ENCODE peak calls at places on chromosomes 1 and 21, in nine cellular contexts. One of them, this sample, is unnamed.

GRCh38 chr1:200378096-200378495 is 31.7 kb downstream of the ZNF281 start:
- DNase-seq in RWPE1: no peak
- DNase-seq in heart left ventricle: no peak
- DNase-seq in ovary: no peak
- DNase-seq in neural crest cell: no peak
- DNase-seq in mesothelial cell of epicardium: no peak
- DNase-seq in suprapubic skin: no peak
- DNase-seq in endothelial cell: no peak
- DNase-seq in spleen: no peak
- DNase-seq in this sample: no peak

GRCh38 chr1:3453203-3453761 is 1.2 kb upstream of the ARHGEF16 start:
- DNase-seq in mesothelial cell of epicardium: peak
- DNase-seq in RWPE1: peak
- DNase-seq in neural crest cell: peak
- DNase-seq in endothelial cell: peak
- DNase-seq in suprapubic skin: peak
- DNase-seq in ovary: peak
- DNase-seq in spleen: peak
- DNase-seq in heart left ventricle: peak
- DNase-seq in this sample: peak

GRCh38 chr1:70319750-70320149 is 34.8 kb downstream of the ANKRD13C start:
- DNase-seq in spleen: no peak
- DNase-seq in mesothelial cell of epicardium: no peak
- DNase-seq in RWPE1: peak
- DNase-seq in endothelial cell: no peak
- DNase-seq in neural crest cell: no peak
- DNase-seq in heart left ventricle: no peak
- DNase-seq in ovary: no peak
- DNase-seq in suprapubic skin: no peak
- DNase-seq in this sample: no peak

GRCh38 chr1:52360595-52360968 is 5.4 kb downstream of the CC2D1B start:
- DNase-seq in heart left ventricle: no peak
- DNase-seq in suprapubic skin: no peak
- DNase-seq in RWPE1: no peak
- DNase-seq in neural crest cell: peak
- DNase-seq in endothelial cell: no peak
- DNase-seq in ovary: no peak
- DNase-seq in spleen: no peak
- DNase-seq in mesothelial cell of epicardium: no peak
- DNase-seq in this sample: no peak

GRCh38 chr1:47189844-47190562 is at the start of gene PDZK1IP1:
- DNase-seq in suprapubic skin: peak
- DNase-seq in RWPE1: peak
- DNase-seq in ovary: peak
- DNase-seq in endothelial cell: no peak
- DNase-seq in heart left ventricle: peak
- DNase-seq in spleen: peak
- DNase-seq in mesothelial cell of epicardium: no peak
- DNase-seq in neural crest cell: no peak
- DNase-seq in this sample: no peak

GRCh38 chr1:106049595-106049994 is 1006.9 kb upstream of the PRMT6 start:
- DNase-seq in heart left ventricle: no peak
- DNase-seq in RWPE1: no peak
- DNase-seq in ovary: no peak
- DNase-seq in spleen: no peak
- DNase-seq in suprapubic skin: no peak
- DNase-seq in mesothelial cell of epicardium: no peak
- DNase-seq in endothelial cell: no peak
- DNase-seq in neural crest cell: no peak
- DNase-seq in this sample: no peak

GRCh38 chr1:52676249-52676903 is 21.8 kb downstream of the COA7 start:
- DNase-seq in suprapubic skin: no peak
- DNase-seq in RWPE1: no peak
- DNase-seq in ovary: no peak
- DNase-seq in spleen: no peak
- DNase-seq in mesothelial cell of epicardium: no peak
- DNase-seq in endothelial cell: no peak
- DNase-seq in heart left ventricle: peak
- DNase-seq in neural crest cell: no peak
- DNase-seq in this sample: no peak

GRCh38 chr21:33945652-33946270 is 30.2 kb upstream of the ATP5PO start:
- DNase-seq in ovary: no peak
- DNase-seq in endothelial cell: no peak
- DNase-seq in suprapubic skin: no peak
- DNase-seq in heart left ventricle: no peak
- DNase-seq in mesothelial cell of epicardium: no peak
- DNase-seq in RWPE1: no peak
- DNase-seq in spleen: no peak
- DNase-seq in neural crest cell: no peak
- DNase-seq in this sample: no peak

DNA sequence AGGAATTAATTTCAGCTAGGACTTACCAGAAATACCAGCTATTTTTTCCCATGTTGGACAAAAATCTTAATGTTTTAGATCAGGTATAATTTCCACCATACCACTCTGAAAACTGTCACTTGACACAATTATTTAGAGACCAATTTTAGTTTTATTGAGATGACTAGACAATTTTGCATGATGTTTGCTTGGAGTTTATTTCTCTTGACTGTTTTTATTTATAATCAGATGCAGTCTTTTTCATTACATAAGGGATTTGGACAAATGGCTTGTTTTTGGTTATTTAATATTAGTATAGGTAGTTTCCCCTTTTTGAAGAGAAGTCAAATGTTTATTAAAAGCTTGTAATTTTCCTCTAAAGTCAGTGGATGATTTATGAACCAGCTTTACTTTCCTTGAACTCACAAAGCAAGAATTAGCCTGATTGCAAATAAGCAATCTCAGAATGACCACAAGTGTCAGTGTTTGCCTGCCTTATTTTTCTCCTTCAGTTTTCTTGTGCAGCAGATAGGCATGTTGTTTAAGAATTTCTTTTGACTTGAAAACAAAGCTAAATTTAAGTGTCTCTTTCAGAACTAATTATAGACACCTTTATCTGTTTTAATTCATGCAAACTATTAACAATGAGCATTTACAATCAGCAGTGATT is 3.8 kb upstream of the B3GALT2 start:
- DNase-seq in suprapubic skin: no peak
- DNase-seq in endothelial cell: no peak
- DNase-seq in RWPE1: no peak
- DNase-seq in neural crest cell: no peak
- DNase-seq in spleen: no peak
- DNase-seq in heart left ventricle: no peak
- DNase-seq in mesothelial cell of epicardium: no peak
- DNase-seq in ovary: no peak
- DNase-seq in this sample: no peak
- TF ChIP-seq CTCF in suprapubic skin: no peak
- TF ChIP-seq CTCF in endothelial cell: no peak
- TF ChIP-seq CTCF in RWPE1: peak
- TF ChIP-seq CTCF in neural crest cell: peak
- TF ChIP-seq CTCF in spleen: no peak
- TF ChIP-seq CTCF in heart left ventricle: no peak
- TF ChIP-seq CTCF in mesothelial cell of epicardium: no peak
- TF ChIP-seq CTCF in ovary: no peak
- TF ChIP-seq CTCF in this sample: no peak

DNA sequence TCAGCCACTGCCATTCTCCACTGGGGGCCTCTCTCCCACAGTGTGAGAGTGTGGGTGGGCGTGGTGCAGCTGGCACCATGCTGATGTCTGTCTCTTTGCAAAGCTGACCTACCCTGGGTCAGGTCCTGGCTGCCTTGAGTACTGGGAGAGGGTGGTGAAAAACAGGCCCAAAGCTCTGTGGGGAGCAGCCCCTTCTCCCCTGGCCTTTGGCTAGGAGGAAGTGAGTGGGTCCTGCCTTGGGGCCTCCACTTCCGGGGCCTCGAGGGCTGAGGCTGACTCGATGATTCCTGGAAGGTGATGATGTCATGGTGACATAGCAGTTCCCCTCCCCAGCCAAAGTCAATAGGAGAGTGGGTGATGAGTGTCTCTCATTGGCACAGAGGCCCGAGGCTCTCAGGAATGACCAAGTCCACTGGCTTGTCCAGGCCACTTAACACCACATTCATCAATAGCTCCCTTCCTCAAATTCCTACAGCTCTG is 53.0 kb downstream of the IER5 start:
- DNase-seq in neural crest cell: no peak
- DNase-seq in heart left ventricle: no peak
- DNase-seq in suprapubic skin: peak
- DNase-seq in mesothelial cell of epicardium: no peak
- DNase-seq in RWPE1: peak
- DNase-seq in ovary: no peak
- DNase-seq in endothelial cell: no peak
- DNase-seq in spleen: peak
- DNase-seq in this sample: no peak
- TF ChIP-seq CTCF in neural crest cell: no peak
- TF ChIP-seq CTCF in heart left ventricle: no peak
- TF ChIP-seq CTCF in suprapubic skin: no peak
- TF ChIP-seq CTCF in mesothelial cell of epicardium: no peak
- TF ChIP-seq CTCF in RWPE1: no peak
- TF ChIP-seq CTCF in ovary: no peak
- TF ChIP-seq CTCF in endothelial cell: no peak
- TF ChIP-seq CTCF in spleen: no peak
- TF ChIP-seq CTCF in this sample: no peak

GRCh38 chr1:55338448-55338820 is 123.3 kb upstream of the USP24 start:
- DNase-seq in suprapubic skin: no peak
- DNase-seq in heart left ventricle: no peak
- DNase-seq in endothelial cell: no peak
- DNase-seq in mesothelial cell of epicardium: no peak
- DNase-seq in neural crest cell: no peak
- DNase-seq in spleen: no peak
- DNase-seq in RWPE1: no peak
- DNase-seq in ovary: no peak
- DNase-seq in this sample: no peak

GRCh38 chr1:55339681-55340080 is 124.5 kb upstream of the USP24 start:
- DNase-seq in suprapubic skin: no peak
- DNase-seq in ovary: no peak
- DNase-seq in mesothelial cell of epicardium: no peak
- DNase-seq in neural crest cell: no peak
- DNase-seq in RWPE1: no peak
- DNase-seq in endothelial cell: no peak
- DNase-seq in spleen: no peak
- DNase-seq in heart left ventricle: no peak
- DNase-seq in this sample: no peak

GRCh38 chr1:55334140-55334539 is 119.0 kb upstream of the USP24 start:
- DNase-seq in mesothelial cell of epicardium: no peak
- DNase-seq in neural crest cell: no peak
- DNase-seq in spleen: no peak
- DNase-seq in heart left ventricle: no peak
- DNase-seq in endothelial cell: no peak
- DNase-seq in ovary: no peak
- DNase-seq in RWPE1: no peak
- DNase-seq in suprapubic skin: no peak
- DNase-seq in this sample: no peak

GRCh38 chr1:55334797-55335196 is 119.6 kb upstream of the USP24 start:
- DNase-seq in suprapubic skin: no peak
- DNase-seq in ovary: no peak
- DNase-seq in RWPE1: no peak
- DNase-seq in endothelial cell: no peak
- DNase-seq in heart left ventricle: no peak
- DNase-seq in spleen: no peak
- DNase-seq in mesothelial cell of epicardium: no peak
- DNase-seq in neural crest cell: no peak
- DNase-seq in this sample: no peak

GRCh38 chr1:55337801-55338447 is 122.8 kb upstream of the USP24 start:
- DNase-seq in suprapubic skin: no peak
- DNase-seq in spleen: no peak
- DNase-seq in RWPE1: peak
- DNase-seq in heart left ventricle: no peak
- DNase-seq in neural crest cell: no peak
- DNase-seq in ovary: no peak
- DNase-seq in mesothelial cell of epicardium: no peak
- DNase-seq in endothelial cell: peak
- DNase-seq in this sample: no peak
- TF ChIP-seq CTCF in suprapubic skin: no peak
- TF ChIP-seq CTCF in spleen: peak
- TF ChIP-seq CTCF in RWPE1: no peak
- TF ChIP-seq CTCF in heart left ventricle: peak
- TF ChIP-seq CTCF in neural crest cell: peak
- TF ChIP-seq CTCF in ovary: no peak
- TF ChIP-seq CTCF in mesothelial cell of epicardium: no peak
- TF ChIP-seq CTCF in endothelial cell: peak
- TF ChIP-seq CTCF in this sample: no peak

GRCh38 chr1:98661544-98662353 is at the start of gene SNX7:
- DNase-seq in ovary: peak
- DNase-seq in neural crest cell: peak
- DNase-seq in heart left ventricle: peak
- DNase-seq in RWPE1: peak
- DNase-seq in spleen: peak
- DNase-seq in mesothelial cell of epicardium: peak
- DNase-seq in endothelial cell: peak
- DNase-seq in suprapubic skin: peak
- DNase-seq in this sample: no peak
- TF ChIP-seq CTCF in ovary: no peak
- TF ChIP-seq CTCF in neural crest cell: peak
- TF ChIP-seq CTCF in heart left ventricle: no peak
- TF ChIP-seq CTCF in RWPE1: peak
- TF ChIP-seq CTCF in spleen: no peak
- TF ChIP-seq CTCF in mesothelial cell of epicardium: no peak
- TF ChIP-seq CTCF in endothelial cell: peak
- TF ChIP-seq CTCF in suprapubic skin: no peak
- TF ChIP-seq CTCF in this sample: no peak

DNA sequence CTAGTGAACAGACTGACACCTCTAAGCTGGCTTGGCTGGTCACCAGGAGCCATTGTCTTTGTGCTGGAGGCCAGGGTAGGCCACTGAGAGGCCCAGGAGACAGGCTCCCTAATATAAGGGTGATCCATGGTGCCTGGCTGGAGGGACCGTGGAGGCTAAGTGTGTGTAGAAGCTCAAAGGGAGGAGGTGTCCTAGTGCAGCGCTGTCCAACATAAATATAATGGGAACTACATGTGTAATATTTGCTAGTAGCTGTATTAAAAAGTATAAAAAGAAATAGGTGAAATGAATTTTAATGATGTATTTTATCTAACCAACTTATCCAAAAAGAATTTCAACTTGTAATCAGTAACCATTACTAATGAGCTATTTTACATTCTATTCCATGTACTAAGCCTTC is 35.0 kb downstream of the SOX13 start:
- DNase-seq in neural crest cell: no peak
- DNase-seq in suprapubic skin: no peak
- DNase-seq in RWPE1: no peak
- DNase-seq in spleen: no peak
- DNase-seq in heart left ventricle: no peak
- DNase-seq in endothelial cell: no peak
- DNase-seq in ovary: no peak
- DNase-seq in mesothelial cell of epicardium: no peak
- DNase-seq in this sample: no peak
- TF ChIP-seq CTCF in neural crest cell: no peak
- TF ChIP-seq CTCF in suprapubic skin: no peak
- TF ChIP-seq CTCF in RWPE1: no peak
- TF ChIP-seq CTCF in spleen: no peak
- TF ChIP-seq CTCF in heart left ventricle: no peak
- TF ChIP-seq CTCF in endothelial cell: no peak
- TF ChIP-seq CTCF in ovary: no peak
- TF ChIP-seq CTCF in mesothelial cell of epicardium: no peak
- TF ChIP-seq CTCF in this sample: no peak

This sample was measured in activated B cell treated with CpG ODN at 0.5 μM for 24 hours.